ENCODE peak calls at places on chromosomes 1 and 21, in seven cellular contexts. B is K562, Q is endothelial cell of umbilical vein, Z is HCT116, N is H1, Y is HepG2, P is GM12878. X is an unnamed sample. For H3K9me3, the result is how much of the 10 kb centered on the place peaks cover.

GRCh38 chr1:221779771-221780170 is 37.9 kb upstream of the DUSP10 start:
- DNase-seq in Z (no peak), Q (no peak), Y (no peak), N (no peak), P (no peak), B (no peak), X (no peak)

GRCh38 chr1:25575191-25575590 is 31.8 kb downstream of the LDLRAP1 start:
- DNase-seq in Z (no peak), N (no peak), B (no peak), P (no peak), Q (no peak), Y (no peak), X (no peak)

GRCh38 chr1:18481190-18481920 is 625 bp downstream of the KLHDC7A start:
- DNase-seq in Y (no peak), P (no peak), N (no peak), B (no peak), Q (no peak), Z (no peak), X (no peak)

GRCh38 chr21:38806153-38806941 is 618 bp downstream of the ETS2 start:
- DNase-seq in Q (no peak), N (no peak), P (no peak), Z (no peak), Y (no peak), B (peak), X (no peak)

GRCh38 chr1:55781944-55782482 is 566.8 kb upstream of the USP24 start:
- DNase-seq in N (no peak), Q (no peak), Z (peak), Y (no peak), P (no peak), B (no peak), X (no peak)

GRCh38 chr1:30328401-30329262 is 394.8 kb downstream of the MATN1 start:
- DNase-seq in P (no peak), B (no peak), Z (no peak), N (no peak), Y (no peak), Q (no peak), X (no peak)

GRCh38 chr1:12472798-12473551 is 145.0 kb downstream of the DHRS3 start:
- DNase-seq in Z (no peak), B (peak), N (no peak), P (no peak), Y (no peak), Q (no peak), X (no peak)

GRCh38 chr1:203870256-203870655 is 8.9 kb downstream of the SNRPE start:
- DNase-seq in N (no peak), B (no peak), P (no peak), Y (no peak), Z (no peak), Q (no peak), X (no peak)

GRCh38 chr1:43671626-43672330 is 21.8 kb downstream of the KDM4A start:
- DNase-seq in Z (no peak), B (no peak), Y (no peak), N (no peak), P (no peak), Q (no peak), X (no peak)

DNA sequence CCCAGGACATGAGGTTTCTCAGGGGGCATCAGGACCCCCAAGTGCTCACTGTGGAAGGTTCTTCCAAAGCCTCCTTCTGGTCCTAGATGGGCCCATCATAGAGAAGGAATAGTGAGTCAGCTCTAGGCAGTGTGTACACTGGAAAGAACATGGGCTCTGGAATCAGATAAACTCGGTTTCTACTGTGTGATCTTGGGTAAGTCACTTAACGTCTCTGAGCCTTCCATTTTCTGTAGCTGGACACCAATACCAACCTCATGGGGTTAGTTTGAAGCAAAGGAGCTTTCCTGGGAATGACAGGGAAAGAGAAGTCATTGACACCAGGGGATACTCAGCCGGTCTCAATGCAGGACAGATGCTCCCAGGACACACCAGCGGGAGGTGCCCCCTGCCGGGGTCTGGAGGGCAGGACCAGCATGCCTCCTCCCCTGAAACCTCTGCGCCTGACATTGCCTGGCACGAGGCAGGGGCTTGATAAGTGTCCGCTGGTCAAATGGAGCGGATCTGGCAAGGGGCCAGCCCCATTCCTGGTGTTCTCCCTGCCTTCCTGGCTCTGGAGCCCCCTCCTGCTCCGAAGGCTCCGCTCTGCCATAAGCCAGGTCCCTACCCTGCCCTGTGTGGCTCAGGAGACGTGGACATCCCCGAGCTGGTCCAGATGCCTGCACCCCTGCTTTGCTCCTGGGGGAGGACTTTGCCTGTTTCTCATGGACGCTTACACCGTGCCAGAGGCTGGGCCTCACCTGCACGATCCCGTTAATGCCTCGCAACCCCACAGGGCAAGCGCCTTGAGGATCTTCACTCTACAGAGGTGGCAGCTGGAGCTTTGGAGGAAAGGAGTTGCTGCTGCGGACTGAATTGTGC is 52.8 kb downstream of the EDN2 start:
- DNase-seq in Q (peak), P (no peak), N (no peak), B (no peak), Z (no peak), Y (no peak), X (no peak)
- H3K9me3 ChIP-seq in Q (under half), P (under half), N (under half), B (under half), Z (under half), Y (under half), X (under half)

GRCh38 chr1:246769306-246769705 is 45.1 kb downstream of the SCCPDH start:
- DNase-seq in B (no peak), Y (no peak), Q (no peak), N (no peak), P (no peak), Z (no peak), X (no peak)

GRCh38 chr1:246771366-246771765 is 47.2 kb downstream of the SCCPDH start:
- DNase-seq in N (no peak), Y (no peak), Z (no peak), Q (no peak), P (no peak), B (no peak), X (no peak)

GRCh38 chr1:246775531-246776385 is 51.5 kb downstream of the SCCPDH start:
- DNase-seq in P (no peak), Y (no peak), B (no peak), N (no peak), Q (no peak), Z (no peak), X (no peak)

GRCh38 chr1:246773213-246773641 is 49.0 kb downstream of the SCCPDH start:
- DNase-seq in Z (no peak), N (no peak), B (no peak), Q (no peak), Y (no peak), P (peak), X (no peak)

GRCh38 chr1:246772686-246773085 is 48.5 kb downstream of the SCCPDH start:
- DNase-seq in Q (no peak), Y (no peak), N (no peak), P (no peak), Z (no peak), B (no peak), X (no peak)
- TF ChIP-seq EZH2 in Q (no peak), Y (no peak), N (no peak), P (no peak), Z (no peak), B (no peak), X (no peak)

GRCh38 chr1:182351790-182352364 is 39.7 kb downstream of the GLUL start:
- DNase-seq in Y (no peak), P (no peak), Z (no peak), N (no peak), B (no peak), Q (no peak), X (no peak)
- TF ChIP-seq POLR2AphosphoS5 in Y (no peak), P (no peak), Z (no peak), N (no peak), B (no peak), Q (no peak), X (no peak)

DNA sequence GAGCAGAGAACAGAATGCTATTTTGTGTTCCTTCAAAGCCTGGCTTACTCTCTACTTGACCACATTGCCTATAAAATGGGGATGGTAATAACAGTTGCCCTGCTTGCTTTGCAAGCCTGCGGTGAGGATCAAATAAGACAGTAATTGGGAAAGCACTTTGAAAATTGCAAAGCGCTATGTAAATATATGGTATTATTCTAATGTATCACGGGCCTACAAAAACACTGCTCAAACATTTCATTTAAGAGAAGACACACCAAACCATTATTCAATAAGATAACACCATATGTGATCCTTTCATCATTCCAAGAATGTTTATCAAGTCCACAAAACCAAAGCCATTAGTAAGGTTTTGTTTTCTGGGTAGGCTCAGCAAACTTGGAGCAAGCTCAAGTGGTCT is 208.4 kb downstream of the ROR1 start:
- DNase-seq in N (no peak), P (no peak), Z (no peak), B (no peak), Y (no peak), Q (no peak), X (no peak)
- H3K9me3 ChIP-seq in N (under half), P (under half), Z (under half), B (under half), Y (under half), Q (under half), X (under half)

DNA sequence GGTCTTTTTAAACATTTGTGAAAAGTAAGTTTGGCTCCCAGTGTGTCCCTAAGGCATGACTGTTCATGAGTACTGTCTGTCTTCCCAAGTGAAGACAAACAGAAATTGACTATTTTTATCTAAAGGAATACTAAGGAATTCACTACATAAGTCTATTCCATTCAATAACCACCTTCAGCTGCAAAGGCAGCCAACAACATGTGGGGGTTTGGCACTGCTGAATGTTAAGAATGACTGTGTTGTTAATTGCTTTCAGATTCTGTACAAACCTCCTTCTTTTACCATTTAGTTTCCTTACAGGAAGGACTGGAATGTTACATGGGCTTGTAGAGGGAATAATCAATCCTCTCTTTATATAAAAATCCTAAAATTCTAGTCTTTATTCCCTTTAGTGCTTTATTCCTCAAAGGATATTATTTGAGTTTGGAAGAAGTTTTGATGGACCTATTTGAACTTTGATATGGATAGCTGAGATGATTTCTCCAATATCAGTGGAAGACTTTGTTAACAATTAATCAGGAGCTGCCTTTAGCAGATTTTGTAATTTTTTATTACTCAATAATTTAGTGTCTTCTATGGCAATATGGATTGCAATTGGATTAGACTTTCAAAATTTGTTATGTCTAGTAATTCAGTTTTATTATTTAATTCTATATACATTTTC is 201.7 kb upstream of the CHRM3 start:
- DNase-seq in Q (no peak), B (no peak), P (no peak), Z (no peak), Y (no peak), N (no peak), X (no peak)
- TF ChIP-seq EZH2 in Q (no peak), B (no peak), P (no peak), Z (no peak), Y (no peak), N (no peak), X (no peak)

DNA sequence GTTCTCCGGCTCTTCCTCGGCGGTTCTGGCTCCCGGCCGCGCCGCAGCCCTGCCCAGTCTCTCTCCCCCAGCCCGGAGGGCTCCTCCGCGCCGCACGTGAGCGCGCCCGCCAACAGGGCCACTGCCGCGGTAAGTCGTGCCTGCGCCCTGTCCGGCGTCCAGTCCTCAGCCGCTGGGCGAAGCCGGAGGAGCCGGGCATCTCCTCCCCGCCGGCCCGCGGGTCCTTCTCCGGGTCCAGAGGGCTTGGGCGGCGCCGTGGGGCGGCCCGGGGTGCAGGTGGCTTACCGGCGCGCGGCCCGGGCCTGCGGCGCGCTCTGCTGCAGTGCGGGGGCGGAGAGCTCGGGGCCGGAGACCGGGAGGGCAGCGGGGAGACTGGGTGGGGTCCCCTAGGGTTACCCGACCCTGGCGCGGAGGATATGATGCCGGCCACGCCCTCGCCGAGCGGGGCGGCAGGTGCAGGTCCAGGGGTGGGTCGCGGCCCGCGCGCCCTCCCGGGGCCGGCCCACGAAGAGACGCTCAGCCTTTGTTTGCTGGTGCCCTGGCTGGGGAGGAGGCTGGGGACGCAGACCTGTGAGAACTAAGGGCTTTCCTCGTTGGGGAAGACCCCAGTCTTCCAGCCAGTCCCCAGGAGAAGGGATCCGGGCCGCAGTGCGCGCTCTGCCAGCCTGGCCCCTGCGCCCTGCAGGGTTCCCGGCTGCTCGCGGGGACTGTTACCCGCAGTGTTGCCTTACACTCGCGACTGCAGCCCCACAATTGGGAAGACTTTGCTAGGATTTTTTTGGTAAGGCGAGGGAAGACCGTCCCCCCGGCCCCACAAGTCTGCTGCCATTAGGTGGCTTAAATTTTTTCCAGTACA is at the start of gene DOP1B:
- DNase-seq in Q (peak), Z (no peak), B (no peak), P (no peak), Y (no peak), N (no peak), X (no peak)
- TF ChIP-seq POLR2AphosphoS5 in Q (no peak), Z (peak), B (no peak), P (no peak), Y (peak), N (no peak), X (peak)

DNA sequence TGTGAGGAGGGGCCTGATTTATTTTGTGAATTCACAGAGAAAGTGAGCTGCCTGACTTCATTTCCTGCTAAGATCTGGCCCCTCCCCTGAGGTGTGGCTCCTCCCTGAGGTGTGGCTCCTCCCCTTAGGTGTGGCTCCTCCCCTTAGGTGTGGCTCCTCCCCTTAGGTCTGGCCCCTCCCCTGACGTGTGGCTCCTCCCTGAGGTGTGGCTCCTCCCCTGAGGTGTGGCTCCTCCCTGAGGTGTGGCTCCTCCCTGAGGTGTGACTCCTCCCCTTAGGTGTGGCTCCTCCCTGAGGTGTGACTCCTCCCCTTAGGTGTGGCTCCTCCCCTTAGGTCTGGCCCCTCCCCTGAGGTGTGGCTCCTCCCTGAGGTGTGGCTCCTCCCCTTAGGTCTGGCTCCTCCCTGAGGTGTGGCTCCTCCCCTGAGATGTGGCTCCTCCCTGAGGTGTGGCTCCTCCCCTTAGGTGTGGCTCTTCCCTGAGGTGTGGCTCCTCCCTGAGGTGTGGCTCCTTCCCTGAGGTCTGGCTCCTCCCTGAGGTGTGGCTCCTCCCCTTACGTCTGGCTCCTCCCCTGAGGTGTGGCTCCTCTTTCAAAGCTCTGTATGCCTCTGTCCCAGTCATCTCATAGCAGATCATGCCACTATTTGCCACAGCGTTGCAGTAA is 26.9 kb upstream of the LRRC3 start:
- DNase-seq in Z (peak), Q (no peak), Y (peak), N (peak), B (peak), P (no peak), X (peak)
- H3K9me3 ChIP-seq in Z (under half), Q (under half), Y (under half), N (under half), B (under half), P (under half), X (under half)

DNA sequence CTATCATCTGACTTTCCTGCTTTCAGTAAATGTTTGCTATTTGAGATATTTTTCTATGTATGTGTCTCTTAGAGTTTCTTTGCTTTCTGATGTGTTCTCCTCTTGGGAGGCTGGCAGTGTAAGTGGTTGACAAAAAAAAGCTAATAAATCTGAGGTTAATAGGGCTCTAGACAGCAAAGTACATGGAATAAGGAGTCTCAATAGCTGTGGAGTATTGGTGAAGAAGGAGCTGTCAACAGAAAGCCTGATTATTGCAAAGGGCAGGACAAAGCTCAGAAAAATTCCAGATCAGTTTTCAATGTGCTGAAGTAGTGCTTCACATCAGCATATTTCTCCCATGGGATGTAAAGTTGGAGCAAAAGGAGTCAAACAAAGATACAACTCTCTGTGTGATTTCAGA is 223.2 kb downstream of the PTBP2 start:
- DNase-seq in N (no peak), P (no peak), B (no peak), Q (no peak), Z (no peak), Y (no peak), X (no peak)
- TF ChIP-seq EZH2 in N (no peak), P (no peak), B (no peak), Q (no peak), Z (no peak), Y (no peak), X (no peak)

GRCh38 chr1:165328136-165328535 is 28.4 kb downstream of the LMX1A start:
- DNase-seq in B (no peak), Z (no peak), N (no peak), P (no peak), Y (no peak), Q (no peak), X (no peak)
- TF ChIP-seq POLR2AphosphoS5 in B (no peak), Z (no peak), N (no peak), P (no peak), Y (no peak), Q (no peak), X (no peak)

GRCh38 chr1:47617381-47618221 is 179.8 kb downstream of the FOXD2 start:
- DNase-seq in B (no peak), Q (no peak), N (no peak), Y (no peak), P (no peak), Z (no peak), X (no peak)
- H3K9me3 ChIP-seq in B (under half), Q (under half), N (under half), Y (under half), P (under half), Z (under half), X (under half)

X was measured in SK-N-MC.